ENCODE peak calls at places on chromosomes 6 and 20, in five cellular contexts. Q is stimulated activated CD8-positive, alpha-beta memory T cell treated with anti-CD3 and anti-CD28 coated beads, Interleukin-12 subunit alpha, Interleukin-12 subunit beta, amount 100 ng/mL, for 1 hour; L is effector CD8-positive, alpha-beta T cell; E is stimulated activated CD4-positive, alpha-beta T cell treated with anti-CD3 and anti-CD28 coated beads, TNF-alpha, amount 100 ng/mL, for 1 hour; X is heart left ventricle. J is an unnamed sample.

GRCh38 chr6:11762782-11763459 is 15.7 kb downstream of the ADTRP start:
- DNase-seq in X (no peak), E (no peak), L (no peak), Q (no peak), J (no peak)

GRCh38 chr6:99013661-99014458 is 66.1 kb upstream of the FBXL4 start:
- DNase-seq in Q (no peak), X (no peak), L (no peak), E (no peak), J (no peak)

GRCh38 chr20:772806-773205 is 4.5 kb upstream of the SLC52A3 start:
- DNase-seq in L (no peak), E (no peak), X (no peak), Q (no peak), J (no peak)

GRCh38 chr6:17725083-17725482 is 18.4 kb upstream of the NUP153 start:
- DNase-seq in Q (no peak), E (no peak), L (no peak), X (peak; percentile 77), J (no peak)

GRCh38 chr20:52761867-52762266 is 210.3 kb upstream of the TSHZ2 start:
- DNase-seq in X (no peak), L (no peak), Q (no peak), E (no peak), J (no peak)

GRCh38 chr6:113881473-113881980 is 24.4 kb downstream of the MARCKS start:
- DNase-seq in E (no peak), X (no peak), L (no peak), Q (no peak), J (no peak)

GRCh38 chr20:36267605-36268500 is 31.6 kb downstream of the AAR2 start:
- DNase-seq in Q (no peak), E (no peak), L (no peak), X (no peak), J (no peak)

GRCh38 chr6:158232445-158233213 is 64.5 kb downstream of the GTF2H5 start:
- DNase-seq in L (peak; percentile 30), X (peak; percentile 78), E (peak; percentile 26), Q (no peak), J (peak; percentile 18)

GRCh38 chr6:747006-747405 is 54.1 kb upstream of the EXOC2 start:
- DNase-seq in E (no peak), L (no peak), X (no peak), Q (no peak), J (no peak)

GRCh38 chr6:163438298-163438939 is 23.9 kb downstream of the QKI start:
- DNase-seq in L (no peak), E (no peak), X (no peak), Q (no peak), J (no peak)

J was measured in activated T-helper 1 cell treated with anti-CD3 and anti-CD28 coated beads, Interleukin-12 subunit alpha, Interleukin-12 subunit beta, Interleukin-2, Interleukin-4 antibody, amounts not matched to agents 30 ng/mL and 10 ng/mL and 1 ng/mL, durations not matched to agents 14 hours and 24 hours and 36 hours.